ENCODE peak calls at places on chromosomes 4 and X, in five cellular contexts. One of them, this sample, is unnamed.

GRCh38 chr4:48138936-48139335 is 4.9 kb upstream of the TXK start:
- DNase-seq in WTC11: no peak
- DNase-seq in K562: no peak
- DNase-seq in HepG2: no peak
- DNase-seq in GM12878: peak
- DNase-seq in this sample: no peak

GRCh38 chrX:129781134-129782014 is 1.6 kb downstream of the SASH3 start:
- DNase-seq in WTC11: no peak
- DNase-seq in GM12878: peak
- DNase-seq in K562: no peak
- DNase-seq in HepG2: no peak
- DNase-seq in this sample: no peak

GRCh38 chrX:100798815-100799214 is 21.4 kb upstream of the CSTF2 start:
- DNase-seq in WTC11: no peak
- DNase-seq in K562: no peak
- DNase-seq in GM12878: no peak
- DNase-seq in HepG2: no peak
- DNase-seq in this sample: no peak

GRCh38 chr4:3042226-3042625 is 32.1 kb downstream of the HTT-AS start:
- DNase-seq in GM12878: no peak
- DNase-seq in HepG2: no peak
- DNase-seq in K562: no peak
- DNase-seq in WTC11: no peak
- DNase-seq in this sample: no peak

GRCh38 chr4:38235338-38235737 is 275.1 kb downstream of the PTTG2 start:
- DNase-seq in WTC11: no peak
- DNase-seq in K562: no peak
- DNase-seq in HepG2: no peak
- DNase-seq in GM12878: no peak
- DNase-seq in this sample: no peak

GRCh38 chr4:103046416-103047290 is 27.1 kb upstream of the SLC9B1 start:
- DNase-seq in HepG2: peak
- DNase-seq in K562: peak
- DNase-seq in GM12878: no peak
- DNase-seq in WTC11: peak
- DNase-seq in this sample: peak

GRCh38 chr4:147157860-147158701 is 212.4 kb upstream of the TTC29 start:
- DNase-seq in HepG2: peak
- DNase-seq in WTC11: peak
- DNase-seq in GM12878: no peak
- DNase-seq in K562: no peak
- DNase-seq in this sample: peak

GRCh38 chrX:47232803-47233332 is at the start of gene USP11:
- DNase-seq in WTC11: peak
- DNase-seq in HepG2: peak
- DNase-seq in K562: peak
- DNase-seq in GM12878: no peak
- DNase-seq in this sample: peak

GRCh38 chr4:148787831-148788477 is 345.7 kb upstream of the NR3C2 start:
- DNase-seq in GM12878: no peak
- DNase-seq in K562: no peak
- DNase-seq in WTC11: no peak
- DNase-seq in HepG2: no peak
- DNase-seq in this sample: no peak

GRCh38 chr4:16508968-16509367 is 282.7 kb upstream of the TAPT1 start:
- DNase-seq in HepG2: no peak
- DNase-seq in K562: peak
- DNase-seq in GM12878: no peak
- DNase-seq in WTC11: no peak
- DNase-seq in this sample: no peak

GRCh38 chr4:168723020-168723419 is 226.2 kb downstream of the PALLD start:
- DNase-seq in K562: no peak
- DNase-seq in WTC11: no peak
- DNase-seq in GM12878: no peak
- DNase-seq in HepG2: no peak
- DNase-seq in this sample: no peak
- TF ChIP-seq ESRRA in K562: no peak
- TF ChIP-seq ESRRA in WTC11: no peak
- TF ChIP-seq ESRRA in GM12878: no peak
- TF ChIP-seq ESRRA in HepG2: no peak
- TF ChIP-seq ESRRA in this sample: no peak

DNA sequence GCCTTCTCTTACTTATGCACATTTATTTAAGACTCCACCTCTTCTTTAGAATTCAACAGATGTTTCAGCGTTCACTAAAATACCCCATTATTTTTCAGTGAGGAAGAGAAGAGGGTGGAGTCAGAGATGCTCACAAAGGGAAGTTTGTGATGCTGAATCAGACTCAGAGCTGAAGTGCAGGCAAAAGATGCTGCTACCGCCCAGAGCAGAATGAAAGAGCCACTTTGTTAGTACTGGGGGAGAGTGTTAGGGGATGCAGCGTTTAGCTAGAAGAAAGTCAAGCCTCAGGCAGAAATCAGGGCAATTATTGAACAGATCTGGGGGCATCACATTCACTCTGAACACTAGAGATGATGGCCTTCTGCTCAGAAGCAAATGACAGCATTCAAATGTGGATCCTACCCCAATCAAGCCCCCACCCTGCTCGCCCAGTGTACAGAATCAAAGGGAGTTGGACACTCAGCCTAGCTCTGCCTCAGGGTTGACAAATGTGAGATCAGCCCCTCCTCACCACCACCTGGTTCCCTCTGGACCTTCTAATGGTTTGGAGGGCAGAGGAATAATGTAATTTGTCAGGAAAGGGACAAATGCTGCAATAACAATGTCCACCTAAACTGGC is 138.3 kb downstream of the UNC5C start:
- DNase-seq in WTC11: no peak
- DNase-seq in HepG2: no peak
- DNase-seq in K562: no peak
- DNase-seq in GM12878: no peak
- DNase-seq in this sample: no peak
- TF ChIP-seq ESRRA in WTC11: no peak
- TF ChIP-seq ESRRA in HepG2: no peak
- TF ChIP-seq ESRRA in K562: no peak
- TF ChIP-seq ESRRA in GM12878: no peak
- TF ChIP-seq ESRRA in this sample: no peak

GRCh38 chr4:98546910-98547544 is 111.4 kb downstream of the TSPAN5 start:
- DNase-seq in WTC11: peak
- DNase-seq in HepG2: no peak
- DNase-seq in GM12878: no peak
- DNase-seq in K562: no peak
- DNase-seq in this sample: no peak
- TF ChIP-seq ESRRA in WTC11: no peak
- TF ChIP-seq ESRRA in HepG2: no peak
- TF ChIP-seq ESRRA in GM12878: no peak
- TF ChIP-seq ESRRA in K562: no peak
- TF ChIP-seq ESRRA in this sample: no peak

GRCh38 chrX:110588853-110589252 is 206.8 kb downstream of the CHRDL1 start:
- DNase-seq in GM12878: no peak
- DNase-seq in HepG2: no peak
- DNase-seq in K562: no peak
- DNase-seq in WTC11: no peak
- DNase-seq in this sample: no peak
- TF ChIP-seq ESRRA in GM12878: no peak
- TF ChIP-seq ESRRA in HepG2: no peak
- TF ChIP-seq ESRRA in K562: no peak
- TF ChIP-seq ESRRA in WTC11: no peak
- TF ChIP-seq ESRRA in this sample: no peak

GRCh38 chr4:81031389-81032173 is 1.1 kb downstream of the BMP3 start:
- DNase-seq in GM12878: no peak
- DNase-seq in WTC11: peak
- DNase-seq in K562: no peak
- DNase-seq in HepG2: no peak
- DNase-seq in this sample: no peak
- TF ChIP-seq ESRRA in GM12878: no peak
- TF ChIP-seq ESRRA in WTC11: no peak
- TF ChIP-seq ESRRA in K562: no peak
- TF ChIP-seq ESRRA in HepG2: no peak
- TF ChIP-seq ESRRA in this sample: no peak

GRCh38 chrX:39137363-39137954 is 336.2 kb downstream of the MID1IP1 start:
- DNase-seq in WTC11: no peak
- DNase-seq in HepG2: no peak
- DNase-seq in GM12878: no peak
- DNase-seq in K562: no peak
- DNase-seq in this sample: no peak

DNA sequence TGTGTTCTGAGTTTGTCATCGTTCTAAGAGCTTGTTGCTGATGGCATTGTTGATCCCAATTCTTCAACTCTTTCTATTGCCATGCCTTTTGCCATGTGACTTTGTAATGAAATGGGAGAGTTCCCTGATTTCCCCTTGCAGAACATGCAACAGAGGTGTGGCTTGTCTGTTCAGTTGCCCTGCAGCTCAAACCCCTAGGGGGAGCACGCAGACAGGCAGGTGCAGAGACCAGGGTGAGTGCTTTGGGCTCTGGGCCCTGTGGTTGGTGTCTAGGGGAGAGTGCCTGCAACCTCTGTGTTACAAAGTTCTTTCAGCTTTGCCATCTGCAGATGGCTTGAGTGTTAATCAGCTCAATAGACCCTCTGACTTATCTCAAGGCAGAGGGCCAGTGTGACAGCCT is 332.7 kb downstream of the MID1IP1 start:
- DNase-seq in HepG2: no peak
- DNase-seq in K562: no peak
- DNase-seq in WTC11: peak
- DNase-seq in GM12878: no peak
- DNase-seq in this sample: peak
- TF ChIP-seq ESRRA in HepG2: no peak
- TF ChIP-seq ESRRA in K562: no peak
- TF ChIP-seq ESRRA in WTC11: no peak
- TF ChIP-seq ESRRA in GM12878: no peak
- TF ChIP-seq ESRRA in this sample: no peak

DNA sequence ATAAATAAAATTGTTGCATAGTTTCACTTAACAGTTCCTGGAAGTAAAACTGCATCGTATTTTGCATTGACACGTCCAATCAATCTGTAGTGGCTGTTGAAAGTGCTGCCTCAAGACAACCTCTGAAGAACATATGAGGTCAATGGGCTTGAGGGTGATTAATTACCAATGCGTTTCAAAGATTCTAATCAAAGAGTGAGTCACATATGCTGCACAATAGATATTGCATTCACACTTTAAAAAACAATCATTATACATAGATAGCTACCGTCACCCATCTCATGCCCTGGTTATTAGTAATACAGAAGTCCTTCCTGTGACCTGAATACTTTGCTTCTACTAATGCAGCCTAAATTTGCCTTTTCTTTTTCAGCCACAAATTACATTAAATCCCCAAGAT is 743.3 kb upstream of the SLIT2 start:
- DNase-seq in GM12878: no peak
- DNase-seq in WTC11: no peak
- DNase-seq in HepG2: no peak
- DNase-seq in K562: no peak
- DNase-seq in this sample: no peak
- TF ChIP-seq ESRRA in GM12878: no peak
- TF ChIP-seq ESRRA in WTC11: no peak
- TF ChIP-seq ESRRA in HepG2: no peak
- TF ChIP-seq ESRRA in K562: no peak
- TF ChIP-seq ESRRA in this sample: no peak

GRCh38 chr4:156560701-156561100 is 410.9 kb downstream of the PDGFC start:
- DNase-seq in GM12878: no peak
- DNase-seq in K562: no peak
- DNase-seq in WTC11: no peak
- DNase-seq in HepG2: no peak
- DNase-seq in this sample: no peak
- TF ChIP-seq ESRRA in GM12878: no peak
- TF ChIP-seq ESRRA in K562: no peak
- TF ChIP-seq ESRRA in WTC11: no peak
- TF ChIP-seq ESRRA in HepG2: no peak
- TF ChIP-seq ESRRA in this sample: no peak

DNA sequence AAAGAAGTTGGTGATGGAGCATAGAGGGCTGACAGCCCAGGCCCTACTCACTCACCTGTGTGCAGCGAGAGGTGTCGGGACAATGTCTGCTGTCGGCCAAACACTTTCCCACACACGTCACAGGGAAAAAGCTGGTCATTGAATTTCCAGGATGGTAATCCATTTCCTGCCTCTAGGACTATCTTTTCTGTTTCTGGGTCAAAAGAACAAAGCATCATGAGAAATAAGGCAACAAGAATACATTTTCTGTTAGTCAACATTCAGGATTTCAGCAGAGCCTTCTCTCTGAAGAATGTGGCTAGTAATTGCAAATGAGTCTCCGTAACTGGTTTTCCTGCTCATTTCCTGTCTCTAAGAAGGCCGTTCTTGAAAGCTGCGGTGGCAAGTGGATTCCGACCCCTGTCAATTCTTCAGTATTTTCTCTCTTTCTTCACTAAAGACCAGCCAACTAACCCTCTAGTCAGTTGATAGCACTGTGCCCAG is 99.4 kb downstream of the C4orf51 start:
- DNase-seq in GM12878: no peak
- DNase-seq in K562: no peak
- DNase-seq in WTC11: no peak
- DNase-seq in HepG2: no peak
- DNase-seq in this sample: no peak
- TF ChIP-seq ESRRA in GM12878: no peak
- TF ChIP-seq ESRRA in K562: no peak
- TF ChIP-seq ESRRA in WTC11: no peak
- TF ChIP-seq ESRRA in HepG2: no peak
- TF ChIP-seq ESRRA in this sample: no peak